ENCODE peak calls at places on chromosomes 13 and 19, in nine cellular contexts. X is Right ventricle myocardium superior, K is ACHN, M is M059J, U is heart left ventricle, G is PC-9, S is ELF-1, D is AG20443, I is occipital lobe. O is an unnamed sample.

GRCh38 chr13:111864566-111864965 is 202.4 kb upstream of the SOX1 start:
- DNase-seq in X (no peak), K (no peak), M (no peak), U (no peak), G (no peak), S (no peak), D (no peak), I (no peak), O (no peak)

GRCh38 chr19:48806818-48807589 is 3.8 kb downstream of the BCAT2 start:
- DNase-seq in X (no peak), K (peak; percentile 35), M (no peak), U (no peak), G (no peak), S (peak; percentile 81), D (no peak), I (no peak), O (no peak)

GRCh38 chr13:112176746-112177119 is 109.8 kb downstream of the SOX1 start:
- DNase-seq in X (no peak), K (no peak), M (no peak), U (no peak), G (no peak), S (no peak), D (no peak), I (no peak), O (no peak)

GRCh38 chr19:41945135-41945766 is 13.9 kb downstream of the RABAC1 start:
- DNase-seq in X (no peak), K (no peak), M (no peak), U (no peak), G (no peak), S (no peak), D (no peak), I (no peak), O (no peak)

GRCh38 chr19:28497137-28497536 is 715.8 kb downstream of the UQCRFS1 start:
- DNase-seq in X (no peak), K (no peak), M (no peak), U (no peak), G (no peak), S (no peak), D (no peak), I (no peak), O (no peak)

GRCh38 chr13:49641810-49642291 is 13.5 kb downstream of the ARL11 start:
- DNase-seq in X (peak; percentile 66), K (no peak), M (peak; percentile 75), U (peak; percentile 51), G (peak; percentile 73), S (peak; percentile 73), D (peak; percentile 87), I (no peak), O (peak; percentile 28)

GRCh38 chr19:29088761-29089160 is 124.2 kb downstream of the UQCRFS1 start:
- DNase-seq in X (no peak), K (no peak), M (no peak), U (no peak), G (no peak), S (no peak), D (no peak), I (no peak), O (no peak)

GRCh38 chr13:94674609-94675348 is 37.6 kb downstream of the SOX21 start:
- DNase-seq in X (no peak), K (peak; percentile 49), M (peak; percentile 34), U (peak; percentile 22), G (no peak), S (peak; percentile 68), D (peak; percentile 61), I (no peak), O (peak; percentile 17)

GRCh38 chr13:41905600-41906254 is 55.2 kb downstream of the VWA8 start:
- DNase-seq in X (no peak), K (peak; percentile 69), M (peak; percentile 49), U (no peak), G (no peak), S (no peak), D (peak; percentile 32), I (no peak), O (peak; percentile 28)

GRCh38 chr19:46198756-46199155 is 30.8 kb upstream of the IGFL1 start:
- DNase-seq in X (no peak), K (no peak), M (peak; percentile 69), U (no peak), G (peak; percentile 60), S (no peak), D (no peak), I (no peak), O (no peak)

GRCh38 chr19:4851551-4852290 is 15.7 kb downstream of the PLIN3 start:
- DNase-seq in X (peak; percentile 88), K (peak; percentile 83), M (peak; percentile 37), U (peak; percentile 69), G (no peak), S (peak; percentile 92), D (peak; percentile 78), I (peak; percentile 17), O (peak; percentile 74)

GRCh38 chr19:17673937-17674799 is 14.0 kb downstream of the UNC13A start:
- DNase-seq in X (peak; percentile 31), K (no peak), M (peak; percentile 30), U (no peak), G (no peak), S (no peak), D (peak; percentile 55), I (no peak), O (no peak)

GRCh38 chr13:29819157-29819556 is 31.3 kb downstream of the UBL3 start:
- DNase-seq in X (no peak), K (no peak), M (no peak), U (no peak), G (no peak), S (no peak), D (no peak), I (no peak), O (no peak)

GRCh38 chr13:39588384-39588783 is 14.6 kb downstream of the LHFPL6 start:
- DNase-seq in X (no peak), K (no peak), M (no peak), U (no peak), G (no peak), S (no peak), D (no peak), I (no peak), O (no peak)

GRCh38 chr19:43101950-43102349 is 19.4 kb upstream of the PSG2 start:
- DNase-seq in X (no peak), K (no peak), M (no peak), U (no peak), G (no peak), S (no peak), D (no peak), I (no peak), O (no peak)

GRCh38 chr19:30441011-30441410 is 68.8 kb downstream of the ZNF536 start:
- DNase-seq in X (no peak), K (no peak), M (peak; percentile 5), U (no peak), G (no peak), S (no peak), D (no peak), I (no peak), O (no peak)

GRCh38 chr13:30145709-30146367 is 161.5 kb downstream of the KATNAL1 start:
- DNase-seq in X (no peak), K (no peak), M (no peak), U (no peak), G (no peak), S (no peak), D (no peak), I (no peak), O (no peak)

GRCh38 chr13:39559838-39560237 is 43.2 kb downstream of the LHFPL6 start:
- DNase-seq in X (no peak), K (no peak), M (no peak), U (no peak), G (no peak), S (no peak), D (no peak), I (no peak), O (no peak)

GRCh38 chr19:48962849-48963165 is 2.3 kb upstream of the FTL start:
- DNase-seq in X (no peak), K (no peak), M (no peak), U (no peak), G (no peak), S (no peak), D (no peak), I (no peak), O (no peak)

GRCh38 chr19:17524651-17525050 is 13.2 kb downstream of the PGLS start:
- DNase-seq in X (no peak), K (no peak), M (no peak), U (no peak), G (no peak), S (no peak), D (no peak), I (no peak), O (no peak)

GRCh38 chr13:100725472-100725871 is 50.9 kb upstream of the TMTC4 start:
- DNase-seq in X (no peak), K (no peak), M (no peak), U (no peak), G (no peak), S (no peak), D (no peak), I (no peak), O (no peak)

GRCh38 chr13:29576581-29576980 is 18.9 kb downstream of the SLC7A1 start:
- DNase-seq in X (no peak), K (no peak), M (no peak), U (no peak), G (no peak), S (no peak), D (no peak), I (no peak), O (no peak)

GRCh38 chr13:112056739-112057433 is 10.1 kb upstream of the SOX1 start:
- DNase-seq in X (no peak), K (no peak), M (no peak), U (no peak), G (no peak), S (no peak), D (no peak), I (no peak), O (no peak)

GRCh38 chr13:57408312-57408711 is 223.2 kb upstream of the PCDH17 start:
- DNase-seq in X (no peak), K (no peak), M (no peak), U (no peak), G (no peak), S (no peak), D (no peak), I (no peak), O (no peak)

GRCh38 chr19:28881616-28882015 is 331.3 kb downstream of the UQCRFS1 start:
- DNase-seq in X (no peak), K (no peak), M (no peak), U (no peak), G (no peak), S (peak; percentile 28), D (no peak), I (no peak), O (no peak)

GRCh38 chr19:18612772-18613588 is at the start of gene TMEM59L:
- DNase-seq in X (no peak), K (no peak), M (no peak), U (peak; percentile 51), G (no peak), S (no peak), D (peak; percentile 59), I (peak; percentile 32), O (no peak)

GRCh38 chr19:38666662-38667448 is 19.4 kb downstream of the ACTN4 start:
- DNase-seq in X (peak; percentile 61), K (no peak), M (peak; percentile 96), U (peak; percentile 66), G (no peak), S (peak; percentile 85), D (peak; percentile 75), I (no peak), O (no peak)

GRCh38 chr13:46374710-46375109 is 12.3 kb downstream of the RUBCNL start:
- DNase-seq in X (no peak), K (no peak), M (no peak), U (no peak), G (no peak), S (no peak), D (no peak), I (no peak), O (no peak)

GRCh38 chr19:49422407-49423277 is 599 bp downstream of the PTH2 start:
- DNase-seq in X (peak; percentile 68), K (no peak), M (no peak), U (peak; percentile 39), G (no peak), S (peak; percentile 80), D (peak; percentile 66), I (peak; percentile 8), O (no peak)

GRCh38 chr13:66950666-66951065 is 279.5 kb downstream of the PCDH9 start:
- DNase-seq in X (no peak), K (no peak), M (no peak), U (no peak), G (no peak), S (no peak), D (no peak), I (no peak), O (no peak)

GRCh38 chr13:101640797-101641400 is 188.4 kb downstream of the ITGBL1 start:
- DNase-seq in X (no peak), K (peak; percentile 57), M (peak; percentile 88), U (no peak), G (peak; percentile 92), S (no peak), D (peak; percentile 12), I (no peak), O (peak; percentile 18)

O was measured in HTR-8/SVneo.